ENCODE peak calls at places on chromosomes 6 and 20, in eight cellular contexts. L is psoas muscle; E is AG09309; Z is heart left ventricle; O is lower lobe of right lung; W is brain microvascular endothelial cell; C is HFFc6; V is CD8-positive, alpha-beta T cell. Y is an unnamed sample.

GRCh38 chr6:35562060-35562459 is 49.4 kb upstream of the TULP1 start:
- DNase-seq in L (no peak), E (no peak), Z (peak), O (peak), W (peak), C (no peak), V (no peak), Y (no peak)

GRCh38 chr20:41453006-41453950 is 86.7 kb upstream of the EMILIN3 start:
- DNase-seq in L (no peak), E (no peak), Z (no peak), O (no peak), W (no peak), C (no peak), V (no peak), Y (no peak)

GRCh38 chr6:163494279-163494727 is 79.8 kb downstream of the QKI start:
- DNase-seq in L (no peak), E (peak), Z (no peak), O (no peak), W (no peak), C (peak), V (no peak), Y (no peak)

GRCh38 chr6:148973809-148974208 is 227.0 kb downstream of the UST start:
- DNase-seq in L (no peak), E (no peak), Z (no peak), O (no peak), W (peak), C (peak), V (no peak), Y (no peak)

GRCh38 chr6:131135244-131136020 is at the start of gene AKAP7:
- DNase-seq in L (peak), E (no peak), Z (peak), O (peak), W (peak), C (peak), V (peak), Y (peak)

GRCh38 chr20:32945710-32946221 is 58.5 kb downstream of the SUN5 start:
- DNase-seq in L (no peak), E (peak), Z (no peak), O (no peak), W (peak), C (peak), V (no peak), Y (no peak)

GRCh38 chr20:57167292-57167655 is 99.2 kb downstream of the BMP7 start:
- DNase-seq in L (no peak), E (no peak), Z (no peak), O (no peak), W (no peak), C (no peak), V (no peak), Y (no peak)

GRCh38 chr6:7479801-7480266 is 61.6 kb upstream of the DSP start:
- DNase-seq in L (no peak), E (peak), Z (no peak), O (no peak), W (no peak), C (peak), V (no peak), Y (no peak)

GRCh38 chr20:41482647-41483552 is 116.3 kb upstream of the EMILIN3 start:
- DNase-seq in L (no peak), E (peak), Z (no peak), O (no peak), W (peak), C (peak), V (no peak), Y (no peak)

GRCh38 chr6:20919677-20920385 is 385.6 kb downstream of the CDKAL1 start:
- DNase-seq in L (no peak), E (no peak), Z (no peak), O (no peak), W (peak), C (no peak), V (no peak), Y (no peak)

GRCh38 chr20:59135093-59135492 is 28.5 kb upstream of the ZNF831 start:
- DNase-seq in L (no peak), E (no peak), Z (no peak), O (no peak), W (no peak), C (no peak), V (no peak), Y (no peak)

GRCh38 chr20:51884561-51884960 is 82.2 kb upstream of the SALL4 start:
- DNase-seq in L (no peak), E (no peak), Z (no peak), O (no peak), W (peak), C (peak), V (no peak), Y (no peak)

GRCh38 chr20:32465092-32465900 is 107.2 kb downstream of the ASXL1 start:
- DNase-seq in L (peak), E (no peak), Z (peak), O (peak), W (peak), C (peak), V (no peak), Y (no peak)

GRCh38 chr6:153070756-153071155 is 60.3 kb downstream of the RGS17 start:
- DNase-seq in L (no peak), E (no peak), Z (no peak), O (no peak), W (no peak), C (no peak), V (no peak), Y (no peak)

GRCh38 chr6:109036588-109037320 is 57.9 kb downstream of the SESN1 start:
- DNase-seq in L (no peak), E (no peak), Z (no peak), O (no peak), W (no peak), C (no peak), V (no peak), Y (no peak)

GRCh38 chr6:27866370-27867050 is 45.7 kb downstream of the OR2B2 start:
- DNase-seq in L (no peak), E (no peak), Z (no peak), O (no peak), W (peak), C (peak), V (peak), Y (no peak)

GRCh38 chr20:50186987-50187402 is 3.6 kb upstream of the CEBPB start:
- DNase-seq in L (no peak), E (no peak), Z (no peak), O (no peak), W (no peak), C (no peak), V (no peak), Y (no peak)

GRCh38 chr6:40399888-40400468 is 187.2 kb downstream of the LRFN2 start:
- DNase-seq in L (no peak), E (no peak), Z (no peak), O (no peak), W (no peak), C (no peak), V (no peak), Y (no peak)

GRCh38 chr20:46349742-46350056 is 41.4 kb upstream of the CDH22 start:
- DNase-seq in L (no peak), E (no peak), Z (no peak), O (no peak), W (no peak), C (no peak), V (no peak), Y (no peak)

GRCh38 chr6:42539135-42539534 is 24.7 kb upstream of the UBR2 start:
- DNase-seq in L (no peak), E (no peak), Z (no peak), O (no peak), W (no peak), C (no peak), V (no peak), Y (no peak)

GRCh38 chr6:155958550-155958949 is 502.9 kb upstream of the NOX3 start:
- DNase-seq in L (no peak), E (no peak), Z (no peak), O (no peak), W (no peak), C (no peak), V (no peak), Y (no peak)

GRCh38 chr20:16692442-16692841 is 37.4 kb upstream of the SNRPB2 start:
- DNase-seq in L (no peak), E (no peak), Z (no peak), O (no peak), W (no peak), C (no peak), V (no peak), Y (no peak)

GRCh38 chr6:9516207-9516606 is 898.7 kb downstream of the TFAP2A start:
- DNase-seq in L (no peak), E (no peak), Z (no peak), O (no peak), W (peak), C (peak), V (no peak), Y (no peak)

GRCh38 chr6:161131367-161131766 is 139.8 kb downstream of the MAP3K4 start:
- DNase-seq in L (no peak), E (no peak), Z (no peak), O (no peak), W (no peak), C (no peak), V (no peak), Y (no peak)

GRCh38 chr6:142943746-142944125 is 1.2 kb downstream of the HIVEP2 start:
- DNase-seq in L (no peak), E (no peak), Z (no peak), O (no peak), W (no peak), C (no peak), V (peak), Y (no peak)

GRCh38 chr20:38559764-38560163 is 21.2 kb upstream of the ADIG start:
- DNase-seq in L (no peak), E (peak), Z (no peak), O (no peak), W (no peak), C (peak), V (no peak), Y (no peak)

GRCh38 chr20:31890646-31891045 is 20.2 kb downstream of the TTLL9 start:
- DNase-seq in L (no peak), E (no peak), Z (no peak), O (no peak), W (no peak), C (no peak), V (no peak), Y (no peak)

GRCh38 chr6:157908369-157909281 is 73.0 kb upstream of the SYNJ2 start:
- DNase-seq in L (no peak), E (no peak), Z (no peak), O (no peak), W (no peak), C (no peak), V (no peak), Y (no peak)

GRCh38 chr6:28884423-28885148 is 39.2 kb downstream of the TRIM27 start:
- DNase-seq in L (no peak), E (no peak), Z (no peak), O (no peak), W (no peak), C (no peak), V (peak), Y (no peak)

GRCh38 chr6:152552616-152553209 is 84.4 kb downstream of the SYNE1 start:
- DNase-seq in L (peak), E (peak), Z (peak), O (peak), W (peak), C (peak), V (no peak), Y (no peak)

GRCh38 chr20:63280929-63281545 is 8.4 kb downstream of the ARFGAP1 start:
- DNase-seq in L (peak), E (no peak), Z (no peak), O (no peak), W (no peak), C (no peak), V (no peak), Y (no peak)
- TF ChIP-seq CTCF in L (no peak), E (peak), Z (no peak), O (no peak), W (peak), C (peak), V (no peak), Y (peak)

GRCh38 chr20:53752583-53752970 is 158.9 kb upstream of the ZNF217 start:
- DNase-seq in L (no peak), E (no peak), Z (no peak), O (no peak), W (no peak), C (no peak), V (no peak), Y (no peak)

GRCh38 chr20:53751394-53752368 is 158.0 kb upstream of the ZNF217 start:
- DNase-seq in L (no peak), E (no peak), Z (no peak), O (no peak), W (no peak), C (no peak), V (peak), Y (no peak)

GRCh38 chr20:53748821-53749402 is 155.3 kb upstream of the ZNF217 start:
- DNase-seq in L (no peak), E (no peak), Z (no peak), O (no peak), W (no peak), C (peak), V (no peak), Y (no peak)

GRCh38 chr20:53749499-53749898 is 155.9 kb upstream of the ZNF217 start:
- DNase-seq in L (no peak), E (no peak), Z (no peak), O (no peak), W (no peak), C (no peak), V (no peak), Y (no peak)

GRCh38 chr20:53750827-53751393 is 157.3 kb upstream of the ZNF217 start:
- DNase-seq in L (no peak), E (peak), Z (no peak), O (no peak), W (peak), C (peak), V (peak), Y (no peak)
- TF ChIP-seq CTCF in L (no peak), E (peak), Z (no peak), O (no peak), W (no peak), C (no peak), V (no peak), Y (peak)

GRCh38 chr6:30326446-30327231 is at the start of gene TRIM39:
- DNase-seq in L (peak), E (no peak), Z (peak), O (peak), W (peak), C (peak), V (peak), Y (peak)
- TF ChIP-seq CTCF in L (no peak), E (no peak), Z (no peak), O (no peak), W (no peak), C (no peak), V (no peak), Y (no peak)

GRCh38 chr20:9215539-9215938 is 146.7 kb downstream of the PLCB4 start:
- DNase-seq in L (no peak), E (no peak), Z (no peak), O (no peak), W (no peak), C (no peak), V (no peak), Y (no peak)
- TF ChIP-seq CTCF in L (peak), E (peak), Z (no peak), O (peak), W (peak), C (peak), V (no peak), Y (peak)

GRCh38 chr6:95543798-95544197 is 33.5 kb upstream of the MANEA start:
- DNase-seq in L (no peak), E (no peak), Z (no peak), O (no peak), W (no peak), C (no peak), V (no peak), Y (no peak)
- TF ChIP-seq CTCF in L (no peak), E (no peak), Z (no peak), O (no peak), W (no peak), C (no peak), V (no peak), Y (no peak)

DNA sequence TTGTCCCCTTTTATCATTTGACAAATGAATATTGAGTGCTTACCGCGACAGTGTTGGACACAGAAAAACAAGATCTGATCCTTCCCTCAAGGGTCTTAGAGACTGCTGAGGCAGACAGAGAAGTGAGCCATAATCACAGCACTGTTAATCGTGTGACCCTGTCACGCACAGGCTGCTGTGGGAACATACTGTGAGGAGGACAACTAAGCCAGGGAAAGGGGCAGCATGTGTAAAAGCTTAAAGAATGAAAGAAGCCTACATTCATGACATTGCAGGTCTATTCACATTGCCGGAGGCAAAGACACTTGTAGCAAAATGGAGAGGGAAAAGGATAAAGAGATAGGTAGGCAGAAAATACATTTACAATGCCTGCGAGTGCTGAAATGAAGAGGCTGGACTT is 32.7 kb downstream of the TRDN start:
- DNase-seq in L (no peak), E (no peak), Z (no peak), O (no peak), W (no peak), C (no peak), V (no peak), Y (no peak)
- TF ChIP-seq CTCF in L (no peak), E (no peak), Z (no peak), O (no peak), W (no peak), C (no peak), V (no peak), Y (no peak)

Y was measured in osteocyte.